ENCODE peak calls at places on chromosomes 4 and X, in six cellular contexts. B is foreskin fibroblast; C is stimulated activated CD8-positive, alpha-beta memory T cell treated with anti-CD3 and anti-CD28 coated beads, Interleukin-7, amount 100 ng/mL, for 48 hours; Y is H54; J is head of caudate nucleus; K is COLO829. L is an unnamed sample.

GRCh38 chr4:3308691-3309090 is 15.9 kb downstream of the RGS12 start:
- DNase-seq in B (no peak), C (no peak), Y (no peak), J (peak), K (no peak), L (no peak)

GRCh38 chrX:119008122-119008744 is 33.8 kb downstream of the LONRF3 start:
- DNase-seq in B (peak), C (no peak), Y (peak), J (peak), K (peak), L (no peak)

GRCh38 chr4:153399358-153399757 is 54.9 kb downstream of the MND1 start:
- DNase-seq in B (no peak), C (no peak), Y (no peak), J (no peak), K (no peak), L (no peak)

GRCh38 chr4:155535802-155536454 is 130.7 kb upstream of the GUCY1A1 start:
- DNase-seq in B (no peak), C (no peak), Y (no peak), J (no peak), K (no peak), L (no peak)

GRCh38 chrX:117641913-117642656 is 474.5 kb downstream of the KLHL13 start:
- DNase-seq in B (no peak), C (no peak), Y (no peak), J (no peak), K (peak), L (no peak)

GRCh38 chr4:11194431-11194830 is 234.3 kb downstream of the HS3ST1 start:
- DNase-seq in B (no peak), C (no peak), Y (no peak), J (no peak), K (no peak), L (no peak)

GRCh38 chr4:102878901-102879300 is 10.1 kb downstream of the CISD2 start:
- DNase-seq in B (no peak), C (no peak), Y (no peak), J (no peak), K (no peak), L (no peak)

GRCh38 chr4:100100985-100101384 is 89.3 kb downstream of the DDIT4L start:
- DNase-seq in B (no peak), C (no peak), Y (no peak), J (no peak), K (no peak), L (no peak)

GRCh38 chr4:161189286-161190134 is 974.3 kb downstream of the FSTL5 start:
- DNase-seq in B (no peak), C (no peak), Y (no peak), J (no peak), K (no peak), L (no peak)

GRCh38 chrX:38927592-38927991 is 126.3 kb downstream of the MID1IP1 start:
- DNase-seq in B (no peak), C (no peak), Y (no peak), J (no peak), K (no peak), L (no peak)

GRCh38 chr4:17064959-17065358 is 166.5 kb upstream of the LDB2 start:
- DNase-seq in B (no peak), C (no peak), Y (no peak), J (no peak), K (no peak), L (no peak)

GRCh38 chrX:132900631-132901030 is 57.8 kb downstream of the HS6ST2 start:
- DNase-seq in B (no peak), C (no peak), Y (no peak), J (no peak), K (no peak), L (no peak)

GRCh38 chr4:42277291-42277690 is 120.0 kb upstream of the SHISA3 start:
- DNase-seq in B (no peak), C (no peak), Y (no peak), J (no peak), K (no peak), L (no peak)

GRCh38 chrX:150361777-150362351 is 1.3 kb upstream of the MAMLD1 start:
- DNase-seq in B (peak), C (no peak), Y (no peak), J (no peak), K (no peak), L (no peak)

GRCh38 chr4:78748361-78748760 is 27.8 kb upstream of the BMP2K start:
- DNase-seq in B (peak), C (no peak), Y (no peak), J (no peak), K (no peak), L (no peak)

GRCh38 chr4:3766791-3767561 is 791 bp downstream of the ADRA2C start:
- DNase-seq in B (peak), C (no peak), Y (no peak), J (no peak), K (no peak), L (no peak)

GRCh38 chr4:118941799-118942198 is 53.1 kb downstream of the SYNPO2 start:
- DNase-seq in B (peak), C (no peak), Y (no peak), J (no peak), K (no peak), L (no peak)

GRCh38 chr4:15585331-15585730 is 69.8 kb downstream of the FBXL5 start:
- DNase-seq in B (no peak), C (no peak), Y (no peak), J (no peak), K (no peak), L (no peak)

L was measured in hypothalamus.